ENCODE peak calls at places on chromosome 10, in six cellular contexts. D is HCT116, Z is HepG2, G is H1, S is K562, W is SK-N-SH. X is an unnamed sample. For H3K4me1, the result is how much of the 10 kb centered on the place peaks cover.

GRCh38 chr10:114432704-114433103 is 28.4 kb upstream of the AFAP1L2 start:
- DNase-seq in D (no peak), Z (no peak), G (no peak), S (no peak), W (no peak), X (no peak)

GRCh38 chr10:99366666-99367065 is 37.5 kb downstream of the CNNM1 start:
- DNase-seq in D (no peak), Z (no peak), G (no peak), S (no peak), W (no peak), X (no peak)

GRCh38 chr10:35355971-35356724 is 19.8 kb downstream of the CCNY start:
- DNase-seq in D (no peak), Z (no peak), G (no peak), S (no peak), W (no peak), X (no peak)

GRCh38 chr10:27373566-27374160 is 130.4 kb upstream of the RAB18 start:
- DNase-seq in D (no peak), Z (no peak), G (no peak), S (no peak), W (no peak), X (no peak)

GRCh38 chr10:132443605-132443997 is 46.6 kb downstream of the PWWP2B start:
- DNase-seq in D (no peak), Z (no peak), G (no peak), S (peak), W (peak), X (no peak)

GRCh38 chr10:69474688-69475432 is 23.6 kb downstream of the TSPAN15 start:
- DNase-seq in D (no peak), Z (no peak), G (no peak), S (no peak), W (no peak), X (no peak)

GRCh38 chr10:114779803-114780609 is 41.6 kb upstream of the FHIP2A start:
- DNase-seq in D (peak), Z (peak), G (no peak), S (no peak), W (no peak), X (no peak)

GRCh38 chr10:24721254-24722106 is 2.2 kb downstream of the ARHGAP21 start:
- DNase-seq in D (no peak), Z (no peak), G (no peak), S (peak), W (peak), X (no peak)

GRCh38 chr10:34341473-34341872 is 473.6 kb downstream of the PARD3 start:
- DNase-seq in D (no peak), Z (no peak), G (no peak), S (no peak), W (no peak), X (no peak)

GRCh38 chr10:43216931-43217562 is 49.8 kb downstream of the RASGEF1A start:
- DNase-seq in D (no peak), Z (no peak), G (no peak), S (no peak), W (no peak), X (no peak)

GRCh38 chr10:63841761-63842160 is 320.6 kb downstream of the REEP3 start:
- DNase-seq in D (no peak), Z (no peak), G (no peak), S (no peak), W (peak), X (no peak)

GRCh38 chr10:96417432-96417831 is 58.6 kb upstream of the OPALIN start:
- DNase-seq in D (no peak), Z (peak), G (no peak), S (no peak), W (no peak), X (no peak)

GRCh38 chr10:28628184-28628893 is 49.0 kb upstream of the BAMBI start:
- DNase-seq in D (peak), Z (peak), G (peak), S (peak), W (peak), X (peak)

GRCh38 chr10:120805014-120805805 is 46.0 kb upstream of the WDR11 start:
- DNase-seq in D (peak), Z (no peak), G (no peak), S (no peak), W (no peak), X (no peak)

GRCh38 chr10:10831085-10831484 is 186.6 kb upstream of the CELF2 start:
- DNase-seq in D (no peak), Z (no peak), G (no peak), S (no peak), W (no peak), X (no peak)

GRCh38 chr10:70541738-70542564 is 60.6 kb downstream of the PRF1 start:
- DNase-seq in D (no peak), Z (no peak), G (no peak), S (peak), W (no peak), X (no peak)

GRCh38 chr10:91799580-91799975 is 1.4 kb downstream of the TNKS2 start:
- DNase-seq in D (no peak), Z (no peak), G (no peak), S (no peak), W (no peak), X (no peak)

GRCh38 chr10:70561051-70561450 is 41.5 kb downstream of the PRF1 start:
- DNase-seq in D (no peak), Z (no peak), G (no peak), S (no peak), W (no peak), X (no peak)

GRCh38 chr10:80168679-80169380 is 36.3 kb downstream of the PLAC9 start:
- DNase-seq in D (no peak), Z (no peak), G (no peak), S (peak), W (no peak), X (no peak)

DNA sequence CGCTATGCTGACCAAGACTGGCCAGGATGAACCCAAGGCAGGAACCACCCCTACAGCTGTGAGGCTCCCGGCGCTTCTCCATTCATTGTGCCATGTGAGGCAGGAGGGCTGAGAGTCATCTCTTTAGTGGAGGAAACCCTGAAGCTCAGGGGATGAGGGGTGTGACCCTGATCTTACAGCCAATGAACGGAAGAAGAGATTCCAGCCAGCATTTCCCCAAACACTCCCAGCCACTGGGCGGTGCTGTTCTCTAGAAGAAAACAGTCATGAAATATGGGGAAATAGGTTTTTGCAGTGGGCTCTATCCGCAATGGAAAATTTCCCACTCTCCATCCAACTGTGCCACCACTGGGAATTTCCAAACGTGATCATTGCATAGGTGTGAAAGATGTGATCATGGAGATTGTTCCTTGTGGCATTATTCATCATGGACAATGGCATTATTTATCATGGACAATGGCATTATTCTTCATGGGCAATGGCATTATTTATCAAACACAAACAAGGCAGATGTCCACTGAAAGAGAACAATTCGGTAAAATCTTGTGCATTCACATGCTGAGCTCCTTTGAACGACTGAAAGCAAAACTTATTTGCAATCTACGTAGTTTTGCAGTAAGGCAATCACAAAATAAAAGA is 14.0 kb upstream of the SLC18A2 start:
- DNase-seq in D (peak), Z (peak), G (no peak), S (peak), W (peak), X (no peak)
- TF ChIP-seq YY1 in D (no peak), Z (no peak), G (no peak), S (no peak), W (no peak), X (no peak)

DNA sequence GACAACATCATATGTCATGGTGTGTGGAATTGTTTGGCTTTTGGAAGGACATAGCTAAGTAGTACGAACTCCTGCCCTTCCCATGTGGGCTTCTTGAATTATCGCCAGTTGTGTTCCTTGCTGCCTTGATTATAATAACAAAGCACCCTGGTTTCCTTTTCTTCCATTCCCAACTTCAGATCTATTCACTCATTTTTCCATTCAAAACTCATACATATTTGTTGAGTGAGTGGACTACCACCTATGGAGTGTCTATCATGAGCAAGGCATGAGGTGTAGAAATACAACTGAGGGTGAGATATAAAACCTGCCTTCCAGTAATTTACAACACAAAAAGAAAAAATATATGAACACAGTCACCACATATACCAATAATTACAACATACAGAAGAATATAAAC is 4.9 kb upstream of the COL17A1 start:
- DNase-seq in D (no peak), Z (no peak), G (no peak), S (no peak), W (no peak), X (no peak)
- H3K4me1 ChIP-seq in D (under half), Z (under half), G (under half), S (under half), W (under half), X (under half)

DNA sequence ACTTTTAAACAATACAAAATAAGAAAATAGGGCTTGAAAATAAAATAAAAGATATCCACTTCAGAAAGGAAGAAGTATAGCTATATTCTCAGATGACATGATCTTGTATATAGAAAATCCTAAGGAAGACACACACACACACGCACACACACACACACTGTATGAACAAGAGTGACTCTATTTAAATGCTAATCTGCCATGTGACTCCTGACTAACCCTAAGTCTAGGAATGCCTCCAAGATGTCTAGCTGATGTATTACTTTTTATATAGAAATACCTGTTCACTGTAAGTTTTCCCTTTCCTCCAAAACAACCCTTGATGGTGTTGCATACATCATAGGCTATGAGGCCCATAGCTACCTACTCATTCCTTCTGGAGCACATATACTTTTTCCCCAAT is 173.1 kb upstream of the LRRTM3 start:
- DNase-seq in D (no peak), Z (no peak), G (no peak), S (no peak), W (no peak), X (no peak)
- H3K9ac ChIP-seq in D (no peak), Z (no peak), G (no peak), S (no peak), W (no peak), X (no peak)

DNA sequence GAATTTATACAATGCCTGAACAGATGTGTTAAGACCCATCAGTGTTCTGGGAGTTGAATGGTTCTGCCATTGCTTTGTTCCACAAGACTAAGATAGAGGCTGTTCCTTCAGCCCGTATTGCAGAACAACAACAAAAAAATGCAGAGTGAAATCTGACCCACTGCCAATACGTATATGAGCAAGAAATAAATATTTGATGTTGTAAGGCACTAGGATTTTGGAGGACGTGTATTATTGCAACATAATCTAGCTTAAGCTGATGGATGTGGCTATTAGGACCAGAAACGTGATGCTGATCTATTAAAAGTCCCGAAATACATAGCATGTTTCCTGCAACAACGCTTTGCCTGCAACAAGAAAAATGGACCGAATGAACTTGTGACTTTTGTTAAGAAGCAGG is 119.2 kb upstream of the JCAD start:
- DNase-seq in D (no peak), Z (no peak), G (no peak), S (no peak), W (no peak), X (no peak)
- TF ChIP-seq YY1 in D (no peak), Z (no peak), G (no peak), S (no peak), W (no peak), X (no peak)

DNA sequence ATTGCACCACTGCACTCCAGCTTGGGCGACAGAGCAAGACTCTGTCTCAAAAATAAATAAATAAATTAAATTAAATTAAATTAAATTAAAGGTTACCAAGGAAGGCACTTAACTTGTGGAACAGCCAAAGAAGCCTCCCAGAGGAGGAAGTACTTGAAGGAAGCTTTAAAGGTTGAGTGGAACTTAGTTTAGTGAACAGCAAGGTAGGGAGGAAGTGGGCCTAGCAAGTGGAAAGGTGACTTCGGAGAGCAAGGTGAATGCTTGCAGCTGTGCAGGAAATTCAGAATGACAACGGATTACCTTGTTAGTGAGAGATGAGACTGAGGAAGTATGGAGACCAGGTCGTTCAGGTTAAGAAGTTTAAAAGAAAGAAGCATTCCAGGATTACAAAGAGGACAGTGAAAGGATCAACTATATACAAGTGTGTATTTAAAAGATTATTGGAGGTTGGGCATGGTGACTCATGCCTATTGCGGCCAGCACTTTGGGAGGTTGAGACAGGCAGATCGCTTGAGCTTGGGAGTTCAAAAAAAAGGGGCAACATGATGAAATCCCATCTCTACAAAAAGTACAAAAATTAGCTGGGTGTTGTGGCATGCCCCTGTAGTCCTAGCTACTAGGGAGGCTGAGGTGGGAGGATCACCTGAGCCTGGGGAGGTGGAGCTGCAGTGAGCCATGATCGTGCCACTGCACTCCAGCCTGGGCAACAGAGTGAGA is 12.8 kb upstream of the RPEL1 start:
- DNase-seq in D (peak), Z (peak), G (no peak), S (no peak), W (no peak), X (no peak)
- H3K4me1 ChIP-seq in D (under half), Z (half or more), G (under half), S (under half), W (under half), X (under half)

X was measured in NT2/D1.